ENCODE peak calls at places on chromosomes 6 and 20, in five cellular contexts. B is adrenal gland; I is psoas muscle; U is CD8-positive, alpha-beta T cell; F is fibroblast of lung. A is an unnamed sample.

GRCh38 chr6:2718334-2719052 is 32.2 kb downstream of the MYLK4 start:
- DNase-seq in B (no peak), U (no peak), F (peak), I (no peak), A (no peak)

GRCh38 chr6:126118934-126119333 is 132.6 kb downstream of the TRMT11 start:
- DNase-seq in I (no peak), B (no peak), U (no peak), F (no peak), A (no peak)

GRCh38 chr20:25042531-25043498 is 15.1 kb downstream of the ACSS1 start:
- DNase-seq in U (peak), F (no peak), B (peak), I (peak), A (no peak)

GRCh38 chr6:138582573-138582972 is 83.3 kb upstream of the NHSL1 start:
- DNase-seq in B (no peak), I (no peak), F (no peak), U (no peak), A (no peak)

GRCh38 chr20:57008217-57008616 is 258.2 kb downstream of the BMP7 start:
- DNase-seq in B (no peak), U (no peak), F (no peak), I (no peak), A (no peak)

GRCh38 chr6:53984163-53984562 is 127.1 kb upstream of the MLIP start:
- DNase-seq in B (no peak), F (peak), U (no peak), I (no peak), A (no peak)

GRCh38 chr6:12288211-12288618 is 1.9 kb upstream of the EDN1 start:
- DNase-seq in F (no peak), I (no peak), B (peak), U (no peak), A (no peak)

GRCh38 chr6:32882879-32883250 is 28.9 kb downstream of the PSMB9 start:
- DNase-seq in F (peak), U (no peak), I (no peak), B (no peak), A (no peak)

GRCh38 chr6:87274660-87275273 is 47.6 kb upstream of the SMIM8 start:
- DNase-seq in I (no peak), B (peak), F (peak), U (no peak), A (no peak)

GRCh38 chr6:74853991-74854390 is 351.9 kb downstream of the COL12A1 start:
- DNase-seq in U (no peak), F (no peak), B (no peak), I (no peak), A (no peak)

GRCh38 chr6:100906325-100906724 is 25.2 kb upstream of the ASCC3 start:
- DNase-seq in F (no peak), I (no peak), B (no peak), U (no peak), A (no peak)

GRCh38 chr6:36025932-36026327 is 1.5 kb upstream of the SLC26A8 start:
- DNase-seq in U (no peak), I (no peak), B (no peak), F (peak), A (no peak)

GRCh38 chr6:147285087-147285855 is 81.1 kb downstream of the STXBP5 start:
- DNase-seq in U (no peak), B (no peak), F (peak), I (no peak), A (no peak)

GRCh38 chr6:71239694-71240093 is 48.9 kb upstream of the OGFRL1 start:
- DNase-seq in F (peak), B (no peak), U (no peak), I (no peak), A (no peak)

GRCh38 chr20:51338692-51339440 is 203.7 kb downstream of the NFATC2 start:
- DNase-seq in B (no peak), F (peak), U (no peak), I (no peak), A (no peak)

GRCh38 chr20:51334609-51335008 is 207.9 kb downstream of the NFATC2 start:
- DNase-seq in B (no peak), U (no peak), I (no peak), F (no peak), A (no peak)

GRCh38 chr20:51339721-51340450 is 202.6 kb downstream of the NFATC2 start:
- DNase-seq in F (no peak), B (no peak), U (no peak), I (no peak), A (no peak)

GRCh38 chr20:51335329-51335841 is 207.1 kb downstream of the NFATC2 start:
- DNase-seq in U (no peak), B (no peak), I (no peak), F (peak), A (no peak)

GRCh38 chr20:51337126-51337805 is 205.3 kb downstream of the NFATC2 start:
- DNase-seq in U (no peak), I (no peak), B (no peak), F (no peak), A (no peak)
- H3K27ac ChIP-seq in U (no peak), I (no peak), B (no peak), F (no peak), A (no peak)

GRCh38 chr6:51382838-51383237 is 564.2 kb downstream of the TFAP2B start:
- DNase-seq in F (no peak), U (no peak), I (no peak), B (no peak), A (no peak)
- H3K27ac ChIP-seq in F (no peak), U (no peak), I (no peak), B (no peak), A (no peak)

GRCh38 chr6:43516697-43517502 is at the start of the genes POLR1C and YIPF3:
- DNase-seq in B (peak), I (peak), U (peak), F (peak), A (peak)

GRCh38 chr6:43516367-43516696 is 394 bp downstream of the YIPF3 start:
- DNase-seq in I (no peak), U (no peak), F (no peak), B (no peak), A (no peak)

GRCh38 chr6:43511824-43512415 is 1.8 kb upstream of the LRRC73 start:
- DNase-seq in I (peak), U (no peak), F (no peak), B (no peak), A (no peak)

GRCh38 chr6:43517503-43518357 is 841 bp downstream of the POLR1C start:
- DNase-seq in I (no peak), F (no peak), B (no peak), U (no peak), A (no peak)

GRCh38 chr6:43515808-43516207 is 918 bp downstream of the YIPF3 start:
- DNase-seq in U (no peak), F (no peak), I (no peak), B (no peak), A (no peak)
- H3K27ac ChIP-seq in U (peak), F (peak), I (peak), B (no peak), A (peak)

DNA sequence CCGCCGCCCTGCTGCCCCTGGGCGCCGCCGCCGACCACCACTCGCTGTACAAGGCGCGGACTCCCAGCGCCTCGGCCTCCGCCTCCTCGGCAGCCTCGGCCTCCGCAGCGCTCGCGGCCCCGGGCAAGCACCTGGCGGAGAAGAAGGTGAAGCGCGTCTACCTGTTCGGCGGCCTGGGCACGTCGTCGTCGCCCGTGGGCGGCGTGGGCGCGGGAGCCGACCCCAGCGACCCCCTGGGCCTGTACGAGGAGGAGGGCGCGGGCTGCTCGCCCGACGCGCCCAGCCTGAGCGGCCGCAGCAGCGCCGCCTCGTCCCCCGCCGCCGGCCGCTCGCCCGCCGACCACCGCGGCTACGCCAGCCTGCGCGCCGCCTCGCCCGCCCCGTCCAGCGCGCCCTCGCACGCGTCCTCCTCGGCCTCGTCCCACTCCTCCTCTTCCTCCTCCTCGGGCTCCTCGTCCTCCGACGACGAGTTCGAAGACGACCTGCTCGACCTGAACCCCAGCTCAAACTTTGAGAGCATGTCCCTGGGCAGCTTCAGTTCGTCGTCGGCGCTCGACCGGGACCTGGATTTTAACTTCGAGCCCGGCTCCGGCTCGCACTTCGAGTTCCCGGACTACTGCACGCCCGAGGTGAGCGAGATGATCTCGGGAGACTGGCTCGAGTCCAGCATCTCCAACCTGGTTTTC is 1.9 kb downstream of the SOX4 start:
- DNase-seq in U (peak), I (peak), B (peak), F (no peak), A (peak)
- H3K27ac ChIP-seq in U (no peak), I (peak), B (peak), F (peak), A (peak)

DNA sequence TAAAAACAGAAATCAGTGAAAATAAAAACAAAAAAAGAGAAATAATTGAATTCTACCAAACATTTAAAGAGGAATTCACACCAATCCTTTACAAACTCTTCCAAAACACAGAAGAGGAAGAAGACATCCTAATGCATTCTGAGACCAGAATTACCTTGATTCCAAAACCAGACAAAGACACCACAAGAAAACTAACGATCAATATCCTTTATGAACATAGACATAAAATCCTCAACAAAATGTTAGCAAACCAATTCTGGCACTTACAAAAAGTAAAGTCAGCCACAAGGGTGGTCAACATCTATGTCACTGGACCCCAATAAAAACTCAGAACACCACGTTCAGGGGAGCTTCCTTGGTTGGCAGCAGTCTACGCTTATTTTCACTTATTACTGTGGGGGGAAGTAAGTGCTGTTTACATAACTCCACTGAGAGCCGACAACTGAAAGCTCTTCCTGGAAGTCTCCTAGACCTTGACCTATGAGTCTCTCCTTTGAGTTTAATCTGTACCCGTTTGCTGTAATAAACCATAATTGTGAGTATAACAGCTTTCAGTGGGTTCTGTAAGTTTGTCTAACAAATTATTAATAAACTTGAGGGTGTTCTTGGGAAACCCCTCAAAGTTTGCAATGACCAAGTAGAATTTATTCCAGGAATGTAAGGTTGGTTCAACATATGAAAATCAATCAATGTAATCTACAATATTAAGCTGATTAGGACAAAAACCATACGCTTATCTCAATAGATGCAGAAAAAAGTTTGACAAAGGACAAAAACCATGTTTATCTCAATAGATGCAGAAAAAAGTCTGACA is 24.5 kb downstream of the GZF1 start:
- DNase-seq in I (no peak), U (no peak), F (no peak), B (no peak), A (no peak)
- H3K27ac ChIP-seq in I (no peak), U (no peak), F (no peak), B (no peak), A (no peak)

DNA sequence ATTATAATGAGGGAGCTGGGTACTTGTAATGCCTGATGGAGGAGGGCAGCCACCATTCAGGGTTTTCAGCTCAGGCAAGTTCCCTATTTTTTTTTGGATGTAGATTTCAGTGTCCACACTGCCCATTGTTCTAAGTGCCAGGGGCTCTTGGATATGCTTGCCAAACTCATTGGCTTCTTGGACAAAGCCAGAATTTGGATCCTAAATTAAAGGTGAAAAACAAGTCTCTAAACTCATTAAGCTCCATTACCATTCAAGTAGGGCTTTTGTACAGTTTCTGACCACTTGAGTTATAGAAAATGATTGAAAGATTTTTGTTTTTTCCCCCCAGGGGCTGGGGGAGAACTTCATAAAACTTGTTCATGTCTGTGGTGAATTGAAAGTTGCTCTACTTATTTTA is 45.8 kb downstream of the TIAM2 start:
- DNase-seq in F (no peak), U (no peak), B (no peak), I (no peak), A (no peak)
- H3K27ac ChIP-seq in F (no peak), U (no peak), B (no peak), I (no peak), A (no peak)

DNA sequence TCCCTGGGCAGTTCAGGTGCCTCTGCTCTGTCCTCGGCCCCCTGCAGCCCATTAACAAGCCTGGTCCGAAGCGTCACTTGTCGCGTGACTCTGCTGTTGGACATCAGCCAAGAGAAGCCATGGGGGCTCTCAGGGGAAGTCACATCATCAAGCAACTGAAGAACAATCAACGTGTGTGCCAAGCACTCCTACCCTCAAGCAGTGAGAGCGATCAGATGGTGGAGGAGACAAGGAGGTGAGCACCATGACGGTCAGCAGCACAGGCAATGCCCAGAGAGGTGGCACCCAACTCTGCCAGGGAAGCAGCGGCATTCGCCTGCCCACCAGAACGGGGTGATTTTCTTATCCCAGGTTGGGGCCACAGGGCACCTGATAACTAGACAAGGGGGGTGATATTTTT is 132.7 kb downstream of the AGPAT4 start:
- DNase-seq in F (no peak), I (no peak), U (no peak), B (no peak), A (no peak)
- H3K27ac ChIP-seq in F (no peak), I (no peak), U (no peak), B (no peak), A (no peak)